ENCODE peak calls at places on chromosomes 3 and 15, in seven cellular contexts. One of them, this sample, is unnamed.
A peak's percentile ranks its signal among the peaks of the same experiment; 100 is the strongest.

GRCh38 chr15:89007989-89008388 is 80.3 kb upstream of the ABHD2 start:
- DNase-seq in OCI-LY7: no peak
- DNase-seq in GM23248: no peak
- DNase-seq in cardiac muscle cell: no peak
- DNase-seq in naive thymus-derived CD4-positive, alpha-beta T cell: no peak
- DNase-seq in uterus: no peak
- DNase-seq in hepatocyte: no peak
- DNase-seq in this sample: no peak

GRCh38 chr3:15051531-15051930 is 13.6 kb downstream of the MRPS25 start:
- DNase-seq in cardiac muscle cell: peak; percentile 60
- DNase-seq in OCI-LY7: peak; percentile 78
- DNase-seq in GM23248: peak; percentile 70
- DNase-seq in naive thymus-derived CD4-positive, alpha-beta T cell: peak; percentile 13
- DNase-seq in hepatocyte: peak; percentile 64
- DNase-seq in uterus: no peak
- DNase-seq in this sample: peak; percentile 55

GRCh38 chr3:13711911-13712650 is 163.2 kb downstream of the FBLN2 start:
- DNase-seq in OCI-LY7: no peak
- DNase-seq in GM23248: no peak
- DNase-seq in naive thymus-derived CD4-positive, alpha-beta T cell: no peak
- DNase-seq in cardiac muscle cell: no peak
- DNase-seq in hepatocyte: no peak
- DNase-seq in uterus: no peak
- DNase-seq in this sample: no peak

GRCh38 chr3:155386817-155387403 is 93.4 kb upstream of the STRIT1 start:
- DNase-seq in OCI-LY7: no peak
- DNase-seq in uterus: no peak
- DNase-seq in naive thymus-derived CD4-positive, alpha-beta T cell: no peak
- DNase-seq in GM23248: no peak
- DNase-seq in cardiac muscle cell: no peak
- DNase-seq in hepatocyte: no peak
- DNase-seq in this sample: no peak

GRCh38 chr3:99330281-99330680 is 308.1 kb upstream of the COL8A1 start:
- DNase-seq in cardiac muscle cell: peak; percentile 86
- DNase-seq in GM23248: peak; percentile 36
- DNase-seq in uterus: no peak
- DNase-seq in naive thymus-derived CD4-positive, alpha-beta T cell: no peak
- DNase-seq in OCI-LY7: no peak
- DNase-seq in hepatocyte: no peak
- DNase-seq in this sample: no peak

GRCh38 chr15:93070901-93071300 is 18.1 kb downstream of the RGMA start:
- DNase-seq in cardiac muscle cell: no peak
- DNase-seq in OCI-LY7: no peak
- DNase-seq in GM23248: no peak
- DNase-seq in uterus: no peak
- DNase-seq in hepatocyte: no peak
- DNase-seq in naive thymus-derived CD4-positive, alpha-beta T cell: no peak
- DNase-seq in this sample: no peak

GRCh38 chr15:70545526-70545925 is 217.8 kb downstream of the UACA start:
- DNase-seq in cardiac muscle cell: no peak
- DNase-seq in GM23248: no peak
- DNase-seq in uterus: no peak
- DNase-seq in naive thymus-derived CD4-positive, alpha-beta T cell: no peak
- DNase-seq in hepatocyte: no peak
- DNase-seq in OCI-LY7: no peak
- DNase-seq in this sample: no peak

GRCh38 chr3:150345021-150345538 is 63.0 kb upstream of the TSC22D2 start:
- DNase-seq in uterus: no peak
- DNase-seq in naive thymus-derived CD4-positive, alpha-beta T cell: no peak
- DNase-seq in GM23248: peak; percentile 39
- DNase-seq in hepatocyte: peak; percentile 80
- DNase-seq in cardiac muscle cell: no peak
- DNase-seq in OCI-LY7: no peak
- DNase-seq in this sample: peak; percentile 45

GRCh38 chr3:193465992-193466618 is 87.6 kb upstream of the ATP13A5 start:
- DNase-seq in cardiac muscle cell: no peak
- DNase-seq in hepatocyte: no peak
- DNase-seq in GM23248: no peak
- DNase-seq in uterus: no peak
- DNase-seq in OCI-LY7: no peak
- DNase-seq in naive thymus-derived CD4-positive, alpha-beta T cell: no peak
- DNase-seq in this sample: no peak

GRCh38 chr3:59605318-59605717 is 555.5 kb upstream of the CFAP20DC start:
- DNase-seq in GM23248: no peak
- DNase-seq in uterus: no peak
- DNase-seq in cardiac muscle cell: no peak
- DNase-seq in OCI-LY7: no peak
- DNase-seq in naive thymus-derived CD4-positive, alpha-beta T cell: no peak
- DNase-seq in hepatocyte: no peak
- DNase-seq in this sample: no peak

GRCh38 chr15:78018968-78019644 is 58.4 kb downstream of the TBC1D2B start:
- DNase-seq in hepatocyte: no peak
- DNase-seq in uterus: no peak
- DNase-seq in GM23248: no peak
- DNase-seq in naive thymus-derived CD4-positive, alpha-beta T cell: no peak
- DNase-seq in OCI-LY7: no peak
- DNase-seq in cardiac muscle cell: no peak
- DNase-seq in this sample: no peak

GRCh38 chr15:72340366-72340765 is 20.4 kb upstream of the CELF6 start:
- DNase-seq in OCI-LY7: no peak
- DNase-seq in hepatocyte: no peak
- DNase-seq in naive thymus-derived CD4-positive, alpha-beta T cell: no peak
- DNase-seq in uterus: no peak
- DNase-seq in cardiac muscle cell: peak; percentile 33
- DNase-seq in GM23248: peak; percentile 51
- DNase-seq in this sample: no peak

GRCh38 chr3:105399611-105400010 is 32.9 kb downstream of the ALCAM start:
- DNase-seq in uterus: no peak
- DNase-seq in cardiac muscle cell: no peak
- DNase-seq in GM23248: no peak
- DNase-seq in OCI-LY7: no peak
- DNase-seq in hepatocyte: no peak
- DNase-seq in naive thymus-derived CD4-positive, alpha-beta T cell: no peak
- DNase-seq in this sample: no peak

GRCh38 chr15:74322558-74323180 is 44.8 kb downstream of the CYP11A1 start:
- DNase-seq in uterus: peak; percentile 60
- DNase-seq in hepatocyte: peak; percentile 84
- DNase-seq in cardiac muscle cell: peak; percentile 69
- DNase-seq in naive thymus-derived CD4-positive, alpha-beta T cell: peak; percentile 45
- DNase-seq in GM23248: peak; percentile 82
- DNase-seq in OCI-LY7: peak; percentile 66
- DNase-seq in this sample: no peak

GRCh38 chr15:71332605-71333004 is 217.3 kb downstream of the THSD4 start:
- DNase-seq in naive thymus-derived CD4-positive, alpha-beta T cell: no peak
- DNase-seq in hepatocyte: no peak
- DNase-seq in OCI-LY7: no peak
- DNase-seq in cardiac muscle cell: no peak
- DNase-seq in uterus: no peak
- DNase-seq in GM23248: no peak
- DNase-seq in this sample: no peak

GRCh38 chr3:156674911-156675743 is 737 bp downstream of the TIPARP start:
- DNase-seq in cardiac muscle cell: peak; percentile 70
- DNase-seq in uterus: peak; percentile 51
- DNase-seq in naive thymus-derived CD4-positive, alpha-beta T cell: peak; percentile 71
- DNase-seq in GM23248: peak; percentile 82
- DNase-seq in hepatocyte: peak; percentile 80
- DNase-seq in OCI-LY7: peak; percentile 66
- DNase-seq in this sample: peak; percentile 41

GRCh38 chr15:68994981-68995753 is 19.3 kb upstream of the NOX5 start:
- DNase-seq in uterus: no peak
- DNase-seq in OCI-LY7: no peak
- DNase-seq in cardiac muscle cell: no peak
- DNase-seq in hepatocyte: no peak
- DNase-seq in GM23248: no peak
- DNase-seq in naive thymus-derived CD4-positive, alpha-beta T cell: no peak
- DNase-seq in this sample: no peak

GRCh38 chr15:56587686-56588085 is 122.7 kb upstream of the MNS1 start:
- DNase-seq in naive thymus-derived CD4-positive, alpha-beta T cell: no peak
- DNase-seq in cardiac muscle cell: no peak
- DNase-seq in OCI-LY7: no peak
- DNase-seq in uterus: no peak
- DNase-seq in hepatocyte: no peak
- DNase-seq in GM23248: no peak
- DNase-seq in this sample: no peak

GRCh38 chr3:25033407-25034029 is 394.5 kb upstream of the RARB start:
- DNase-seq in GM23248: peak; percentile 40
- DNase-seq in OCI-LY7: peak; percentile 56
- DNase-seq in uterus: peak; percentile 24
- DNase-seq in hepatocyte: peak; percentile 67
- DNase-seq in naive thymus-derived CD4-positive, alpha-beta T cell: no peak
- DNase-seq in cardiac muscle cell: peak; percentile 48
- DNase-seq in this sample: peak; percentile 87

GRCh38 chr15:29571728-29572454 is 250.4 kb downstream of the TJP1 start:
- DNase-seq in uterus: no peak
- DNase-seq in OCI-LY7: no peak
- DNase-seq in cardiac muscle cell: peak; percentile 46
- DNase-seq in hepatocyte: peak; percentile 43
- DNase-seq in naive thymus-derived CD4-positive, alpha-beta T cell: no peak
- DNase-seq in GM23248: peak; percentile 3
- DNase-seq in this sample: no peak

GRCh38 chr3:139430467-139430866 is 41.0 kb upstream of the COPB2 start:
- DNase-seq in naive thymus-derived CD4-positive, alpha-beta T cell: no peak
- DNase-seq in OCI-LY7: no peak
- DNase-seq in hepatocyte: no peak
- DNase-seq in cardiac muscle cell: no peak
- DNase-seq in GM23248: no peak
- DNase-seq in uterus: no peak
- DNase-seq in this sample: no peak

GRCh38 chr3:27756877-27757276 is 34.8 kb upstream of the EOMES start:
- DNase-seq in cardiac muscle cell: no peak
- DNase-seq in OCI-LY7: no peak
- DNase-seq in GM23248: peak; percentile 45
- DNase-seq in hepatocyte: no peak
- DNase-seq in naive thymus-derived CD4-positive, alpha-beta T cell: no peak
- DNase-seq in uterus: no peak
- DNase-seq in this sample: no peak

GRCh38 chr3:52801839-52802238 is 7.2 kb downstream of the ITIH3 start:
- DNase-seq in GM23248: no peak
- DNase-seq in hepatocyte: no peak
- DNase-seq in uterus: no peak
- DNase-seq in OCI-LY7: no peak
- DNase-seq in naive thymus-derived CD4-positive, alpha-beta T cell: no peak
- DNase-seq in cardiac muscle cell: peak; percentile 11
- DNase-seq in this sample: no peak

GRCh38 chr3:172467170-172467824 is 19.0 kb upstream of the GHSR start:
- DNase-seq in OCI-LY7: no peak
- DNase-seq in GM23248: peak; percentile 60
- DNase-seq in hepatocyte: peak; percentile 44
- DNase-seq in cardiac muscle cell: peak; percentile 66
- DNase-seq in uterus: no peak
- DNase-seq in naive thymus-derived CD4-positive, alpha-beta T cell: no peak
- DNase-seq in this sample: no peak

GRCh38 chr3:190513409-190514162 is at the start of gene IL1RAP:
- DNase-seq in GM23248: peak; percentile 99
- DNase-seq in uterus: peak; percentile 87
- DNase-seq in OCI-LY7: peak; percentile 89
- DNase-seq in cardiac muscle cell: peak; percentile 96
- DNase-seq in naive thymus-derived CD4-positive, alpha-beta T cell: peak; percentile 93
- DNase-seq in hepatocyte: peak; percentile 97
- DNase-seq in this sample: peak; percentile 61

GRCh38 chr3:22117751-22118346 is 366.8 kb upstream of the ZNF385D start:
- DNase-seq in cardiac muscle cell: peak; percentile 70
- DNase-seq in OCI-LY7: peak; percentile 38
- DNase-seq in hepatocyte: peak; percentile 40
- DNase-seq in uterus: no peak
- DNase-seq in naive thymus-derived CD4-positive, alpha-beta T cell: no peak
- DNase-seq in GM23248: peak; percentile 61
- DNase-seq in this sample: peak; percentile 1

GRCh38 chr3:170815340-170815739 is 54.7 kb downstream of the RPL22L1 start:
- DNase-seq in GM23248: no peak
- DNase-seq in uterus: no peak
- DNase-seq in naive thymus-derived CD4-positive, alpha-beta T cell: no peak
- DNase-seq in OCI-LY7: no peak
- DNase-seq in hepatocyte: peak; percentile 59
- DNase-seq in cardiac muscle cell: no peak
- DNase-seq in this sample: peak; percentile 47

DNA sequence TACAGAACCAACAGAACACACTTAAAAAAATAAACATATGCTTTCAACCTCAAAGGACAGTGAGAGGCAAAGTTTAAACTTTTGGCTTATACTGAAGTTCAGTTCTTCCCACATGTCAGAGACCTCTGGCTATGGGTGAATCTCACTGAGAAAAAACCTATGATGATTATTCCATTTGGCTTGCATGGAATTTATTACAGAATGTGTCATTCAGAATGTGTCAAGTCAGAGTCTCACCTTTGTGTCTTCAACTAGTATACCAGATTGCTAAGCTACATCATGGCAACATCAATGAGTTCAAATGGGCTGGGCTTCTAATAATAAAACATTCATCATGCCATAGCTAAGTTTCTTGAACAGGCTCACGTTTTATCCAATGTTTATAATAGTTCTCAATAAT is 987.0 kb downstream of the NTRK3 start:
- DNase-seq in GM23248: no peak
- DNase-seq in hepatocyte: no peak
- DNase-seq in uterus: no peak
- DNase-seq in OCI-LY7: no peak
- DNase-seq in naive thymus-derived CD4-positive, alpha-beta T cell: no peak
- DNase-seq in cardiac muscle cell: no peak
- DNase-seq in this sample: no peak
- H3K9me3 ChIP-seq in GM23248: peaks cover 3% of the 10 kb centered on the region
- H3K9me3 ChIP-seq in hepatocyte: no peaks in the 10 kb centered on the region
- H3K9me3 ChIP-seq in uterus: no peaks in the 10 kb centered on the region
- H3K9me3 ChIP-seq in OCI-LY7: no peaks in the 10 kb centered on the region
- H3K9me3 ChIP-seq in naive thymus-derived CD4-positive, alpha-beta T cell: no peaks in the 10 kb centered on the region
- H3K9me3 ChIP-seq in cardiac muscle cell: no peaks in the 10 kb centered on the region
- H3K9me3 ChIP-seq in this sample: no peaks in the 10 kb centered on the region

GRCh38 chr3:78571486-78571885 is 1196.3 kb downstream of the ROBO1 start:
- DNase-seq in GM23248: no peak
- DNase-seq in uterus: no peak
- DNase-seq in OCI-LY7: no peak
- DNase-seq in cardiac muscle cell: no peak
- DNase-seq in naive thymus-derived CD4-positive, alpha-beta T cell: no peak
- DNase-seq in hepatocyte: no peak
- DNase-seq in this sample: no peak
- H3K4me3 ChIP-seq in GM23248: no peak overlapping the region
- H3K4me3 ChIP-seq in uterus: no peak overlapping the region
- H3K4me3 ChIP-seq in OCI-LY7: no peak overlapping the region
- H3K4me3 ChIP-seq in cardiac muscle cell: no peak overlapping the region
- H3K4me3 ChIP-seq in naive thymus-derived CD4-positive, alpha-beta T cell: no peak overlapping the region
- H3K4me3 ChIP-seq in hepatocyte: no peak overlapping the region
- H3K4me3 ChIP-seq in this sample: no peak overlapping the region

GRCh38 chr15:39939487-39940452 is 5.9 kb downstream of the EIF2AK4 start:
- DNase-seq in naive thymus-derived CD4-positive, alpha-beta T cell: no peak
- DNase-seq in OCI-LY7: peak; percentile 16
- DNase-seq in GM23248: peak; percentile 32
- DNase-seq in uterus: no peak
- DNase-seq in hepatocyte: no peak
- DNase-seq in cardiac muscle cell: no peak
- DNase-seq in this sample: no peak
- H3K27ac ChIP-seq in naive thymus-derived CD4-positive, alpha-beta T cell: no peak overlapping the region
- H3K27ac ChIP-seq in OCI-LY7: no peak overlapping the region
- H3K27ac ChIP-seq in GM23248: no peak overlapping the region
- H3K27ac ChIP-seq in uterus: no peak overlapping the region
- H3K27ac ChIP-seq in hepatocyte: no peak overlapping the region
- H3K27ac ChIP-seq in cardiac muscle cell: no peak overlapping the region
- H3K27ac ChIP-seq in this sample: no peak overlapping the region

DNA sequence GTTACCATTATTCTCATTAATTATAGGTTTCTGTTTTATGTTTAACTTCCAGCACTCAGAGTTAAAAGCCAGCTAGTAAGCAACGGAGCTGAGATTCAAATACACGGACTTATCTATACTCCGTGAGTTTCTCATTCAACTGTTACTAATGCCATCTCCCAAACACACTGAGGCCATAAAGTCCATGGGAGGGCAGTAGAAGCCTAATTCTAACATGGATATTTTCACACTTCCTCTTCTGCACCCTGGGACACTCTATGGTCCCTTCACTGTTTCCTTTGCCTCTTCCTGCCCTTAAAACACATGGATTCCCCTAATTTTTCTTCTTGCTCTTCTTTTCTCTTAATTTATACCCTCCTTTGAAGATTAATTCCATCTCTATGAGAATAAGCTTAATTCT is 245.0 kb downstream of the KLF13 start:
- DNase-seq in uterus: no peak
- DNase-seq in naive thymus-derived CD4-positive, alpha-beta T cell: no peak
- DNase-seq in hepatocyte: no peak
- DNase-seq in OCI-LY7: no peak
- DNase-seq in cardiac muscle cell: peak; percentile 10
- DNase-seq in GM23248: peak; percentile 28
- DNase-seq in this sample: no peak
- H3K9me3 ChIP-seq in uterus: no peaks in the 10 kb centered on the region
- H3K9me3 ChIP-seq in naive thymus-derived CD4-positive, alpha-beta T cell: peaks cover 9% of the 10 kb centered on the region
- H3K9me3 ChIP-seq in hepatocyte: no peaks in the 10 kb centered on the region
- H3K9me3 ChIP-seq in OCI-LY7: no peaks in the 10 kb centered on the region
- H3K9me3 ChIP-seq in cardiac muscle cell: no peaks in the 10 kb centered on the region
- H3K9me3 ChIP-seq in GM23248: no peaks in the 10 kb centered on the region
- H3K9me3 ChIP-seq in this sample: no peaks in the 10 kb centered on the region